ENCODE peak calls at places on chromosomes 11 and 22, in six cellular contexts. N, L, A, D, P and S are unnamed samples.

GRCh38 chr11:109435121-109435742 is 13.2 kb downstream of the C11orf87 start:
- DNase-seq in N (peak; percentile 76), L (no peak), A (no peak), P (no peak), D (no peak), S (no peak)

GRCh38 chr11:122933434-122933833 is 48.2 kb downstream of the BSX start:
- DNase-seq in D (no peak), A (no peak), L (no peak), N (no peak), P (no peak), S (no peak)

GRCh38 chr22:30205281-30206115 is 41.1 kb downstream of the LIF start:
- DNase-seq in N (peak; percentile 91), D (peak; percentile 90), L (peak; percentile 38), P (no peak), A (peak; percentile 52), S (no peak)

GRCh38 chr11:46238078-46238966 is 39.1 kb upstream of the CREB3L1 start:
- DNase-seq in P (peak; percentile 92), N (no peak), L (peak; percentile 90), D (no peak), A (peak; percentile 83), S (peak; percentile 73)

GRCh38 chr11:93528757-93529639 is 14.2 kb downstream of the SMCO4 start:
- DNase-seq in D (no peak), L (no peak), N (no peak), P (no peak), A (no peak), S (no peak)

GRCh38 chr11:68927280-68928107 is 23.8 kb downstream of the IGHMBP2 start:
- DNase-seq in A (no peak), D (no peak), P (peak; percentile 57), N (no peak), L (peak; percentile 52), S (peak; percentile 37)

GRCh38 chr11:20013346-20014066 is 146.8 kb downstream of the DBX1 start:
- DNase-seq in L (no peak), N (peak; percentile 87), A (peak; percentile 26), D (no peak), P (no peak), S (no peak)

GRCh38 chr11:15843309-15843857 is 513.0 kb downstream of the SOX6 start:
- DNase-seq in P (no peak), A (no peak), N (no peak), D (no peak), L (no peak), S (no peak)

GRCh38 chr11:123020968-123021367 is 39.3 kb upstream of the BSX start:
- DNase-seq in A (no peak), L (no peak), P (no peak), N (peak; percentile 80), D (no peak), S (peak; percentile 10)

GRCh38 chr22:37771702-37772427 is 35.9 kb upstream of the GCAT start:
- DNase-seq in A (no peak), D (no peak), N (no peak), L (no peak), P (no peak), S (no peak)

GRCh38 chr22:41998361-41999261 is at the start of gene WBP2NL:
- DNase-seq in L (peak; percentile 85), N (peak; percentile 69), D (peak; percentile 10), P (peak; percentile 91), A (peak; percentile 79), S (peak; percentile 91)

GRCh38 chr11:72633068-72633467 is 41.2 kb downstream of the PDE2A start:
- DNase-seq in D (no peak), A (no peak), L (no peak), P (no peak), N (no peak), S (no peak)

GRCh38 chr22:22395230-22395629 is 113.3 kb downstream of the ZNF280B start:
- DNase-seq in A (no peak), D (no peak), P (no peak), L (no peak), N (no peak), S (no peak)

GRCh38 chr11:47943721-47944554 is 36.4 kb upstream of the PTPRJ start:
- DNase-seq in P (no peak), N (no peak), L (no peak), A (no peak), D (no peak), S (no peak)

GRCh38 chr11:117222991-117223740 is 8.7 kb downstream of the PCSK7 start:
- DNase-seq in A (no peak), D (no peak), L (no peak), N (no peak), P (peak; percentile 59), S (no peak)

GRCh38 chr11:17838102-17838501 is 103.5 kb downstream of the KCNC1 start:
- DNase-seq in D (no peak), P (no peak), A (no peak), L (no peak), N (no peak), S (no peak)

GRCh38 chr22:44221710-44222475 is 41.2 kb downstream of the PARVG start:
- DNase-seq in L (no peak), A (no peak), D (no peak), P (peak; percentile 45), N (no peak), S (no peak)

GRCh38 chr22:19959043-19959586 is 17.5 kb upstream of the TXNRD2 start:
- DNase-seq in D (no peak), L (peak; percentile 87), A (peak; percentile 83), N (no peak), P (peak; percentile 92), S (peak; percentile 78)
- H3K27ac ChIP-seq in D (no peak overlapping the region), L (peak overlapping the region; percentile 63), A (peak overlapping the region; percentile 18), N (no peak overlapping the region), P (peak overlapping the region; percentile 5), S (peak overlapping the region; percentile 52)

DNA sequence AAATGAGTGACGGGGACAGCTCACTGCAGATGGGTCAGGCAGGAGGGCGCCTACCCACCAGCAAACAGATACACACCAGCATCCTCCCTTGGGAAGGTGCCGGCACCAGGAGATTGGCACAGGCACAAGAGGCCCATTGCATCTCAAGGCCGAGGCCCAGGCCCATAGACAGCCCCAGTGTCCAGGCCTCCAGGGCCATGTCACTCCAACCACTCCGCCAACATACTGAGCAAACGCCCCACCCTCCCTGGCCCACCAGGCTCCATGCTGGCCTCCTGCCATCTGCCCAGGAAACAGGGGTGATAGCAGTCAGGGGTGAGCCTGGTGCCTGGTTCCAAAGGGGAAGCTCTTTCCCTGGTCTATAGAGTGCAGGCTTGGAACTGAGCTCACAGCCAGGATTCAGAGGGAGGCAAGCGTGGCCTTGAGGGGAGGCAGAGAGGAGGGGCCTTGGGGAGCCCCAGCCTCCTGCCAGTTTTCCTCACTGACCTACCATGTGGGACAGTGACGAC is 34.7 kb downstream of the PISD start:
- DNase-seq in N (no peak), D (no peak), P (no peak), A (no peak), L (peak; percentile 81), S (no peak)
- H3K27ac ChIP-seq in N (no peak overlapping the region), D (no peak overlapping the region), P (no peak overlapping the region), A (no peak overlapping the region), L (no peak overlapping the region), S (peak overlapping the region; percentile 73)

GRCh38 chr22:23695748-23696325 is 5.0 kb downstream of the RGL4 start:
- DNase-seq in N (no peak), A (no peak), D (no peak), L (no peak), P (no peak), S (no peak)

GRCh38 chr22:23698094-23698493 is 7.3 kb downstream of the RGL4 start:
- DNase-seq in N (no peak), P (no peak), L (no peak), A (no peak), D (no peak), S (no peak)

GRCh38 chr22:23695141-23695540 is 4.3 kb downstream of the RGL4 start:
- DNase-seq in D (no peak), L (no peak), N (no peak), A (no peak), P (no peak), S (no peak)

GRCh38 chr22:23697031-23697970 is 6.5 kb downstream of the RGL4 start:
- DNase-seq in P (peak; percentile 52), N (no peak), D (no peak), L (no peak), A (no peak), S (no peak)

DNA sequence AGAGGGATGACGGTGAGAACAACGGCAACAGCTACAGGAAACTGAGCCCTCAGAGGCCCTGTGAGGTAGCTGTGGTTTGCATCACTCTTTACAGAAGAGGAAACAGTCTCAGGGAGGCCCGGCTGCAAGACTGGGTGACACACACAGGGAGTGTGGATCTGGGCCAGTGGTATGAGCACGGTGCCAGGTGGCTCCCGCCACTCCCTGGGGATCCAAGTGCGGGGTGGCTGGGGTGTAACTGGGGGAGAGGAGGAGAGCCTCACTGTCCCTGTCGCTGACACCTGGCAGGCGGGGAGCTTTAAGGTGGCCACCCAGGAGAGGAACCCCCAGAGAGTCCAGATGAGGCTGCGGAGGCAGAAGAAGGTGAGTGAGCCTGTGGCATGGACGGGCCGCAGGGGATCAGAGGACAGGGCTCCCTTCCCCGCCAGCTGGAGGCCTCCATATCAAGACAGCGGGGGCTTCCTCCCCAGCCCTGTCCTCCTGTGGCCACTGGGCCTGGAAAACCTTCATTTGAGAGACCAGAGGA is 5.6 kb downstream of the RGL4 start:
- DNase-seq in P (no peak), D (no peak), L (no peak), A (no peak), N (no peak), S (peak; percentile 52)
- H3K27ac ChIP-seq in P (no peak overlapping the region), D (no peak overlapping the region), L (no peak overlapping the region), A (no peak overlapping the region), N (no peak overlapping the region), S (peak overlapping the region; percentile 24)

GRCh38 chr11:62752177-62752785 is 1.7 kb downstream of the ZBTB3 start:
- DNase-seq in L (no peak), D (no peak), A (no peak), P (peak; percentile 62), N (no peak), S (no peak)

GRCh38 chr11:62757846-62758788 is 3.3 kb upstream of the POLR2G start:
- DNase-seq in A (no peak), D (no peak), L (no peak), N (no peak), P (peak; percentile 21), S (no peak)

GRCh38 chr11:62753736-62754603 is at the start of gene ZBTB3:
- DNase-seq in N (peak; percentile 99), P (peak; percentile 98), L (peak; percentile 97), A (peak; percentile 95), D (peak; percentile 99), S (peak; percentile 98)

GRCh38 chr11:62752994-62753735 is 795 bp downstream of the ZBTB3 start:
- DNase-seq in L (peak; percentile 40), A (no peak), P (peak; percentile 72), D (no peak), N (no peak), S (no peak)

DNA sequence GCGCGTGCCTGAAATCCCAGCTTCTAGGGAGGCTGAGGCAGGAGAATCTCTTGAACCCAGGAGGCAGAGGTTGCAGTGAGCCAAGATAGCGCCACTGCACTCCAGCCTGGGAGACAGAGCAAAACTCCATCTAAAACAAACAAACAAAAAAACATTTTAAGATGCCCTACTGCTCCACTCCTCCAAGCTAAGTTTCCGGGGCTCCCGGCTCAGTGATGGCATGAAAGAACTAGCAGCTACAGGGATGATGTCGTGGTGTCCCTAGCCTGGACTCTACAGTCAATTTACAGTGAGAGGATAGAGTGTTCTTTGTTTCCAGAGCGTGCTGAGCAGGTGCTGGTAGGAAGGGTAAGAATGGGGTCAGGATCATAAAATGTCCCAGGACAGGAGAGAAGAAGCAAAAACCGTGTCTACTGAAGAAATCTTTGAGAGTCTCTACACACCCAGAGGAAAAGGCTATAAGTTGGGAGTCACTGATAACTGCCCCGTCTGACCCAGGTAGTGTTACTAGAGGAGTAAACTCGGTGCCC is 1.2 kb upstream of the ZBTB3 start:
- DNase-seq in A (no peak), P (peak; percentile 24), L (no peak), D (no peak), N (no peak), S (no peak)
- H3K27ac ChIP-seq in A (no peak overlapping the region), P (no peak overlapping the region), L (no peak overlapping the region), D (peak overlapping the region; percentile 98), N (no peak overlapping the region), S (no peak overlapping the region)